ENCODE peak calls at places on chromosomes 5 and 9, in five cellular contexts. H is upper lobe of right lung, O is A549, Z is heart left ventricle, Q is transverse colon. B is an unnamed sample. For H3K4me1, the result is how much of the 10 kb centered on the place peaks cover.

GRCh38 chr5:172410839-172411238 is 43.5 kb downstream of the SH3PXD2B start:
- DNase-seq in H (no peak), O (no peak), Z (no peak), Q (no peak), B (peak)

GRCh38 chr9:7129391-7129790 is 371.6 kb downstream of the KDM4C start:
- DNase-seq in H (no peak), O (no peak), Z (no peak), Q (no peak), B (no peak)

GRCh38 chr9:96136992-96137665 is 164.8 kb downstream of the HSD17B3 start:
- DNase-seq in H (no peak), O (no peak), Z (no peak), Q (peak), B (peak)

GRCh38 chr5:51732304-51732703 is 349.1 kb downstream of the ISL1 start:
- DNase-seq in H (no peak), O (no peak), Z (no peak), Q (no peak), B (no peak)

GRCh38 chr9:130607640-130608420 is 28.5 kb downstream of the FUBP3 start:
- DNase-seq in H (no peak), O (no peak), Z (no peak), Q (no peak), B (no peak)

GRCh38 chr5:150153957-150154617 is 1.6 kb downstream of the PDGFRB start:
- DNase-seq in H (no peak), O (peak), Z (no peak), Q (no peak), B (peak)

GRCh38 chr5:157545911-157546310 is 29.7 kb downstream of the ADAM19 start:
- DNase-seq in H (no peak), O (no peak), Z (no peak), Q (no peak), B (no peak)

GRCh38 chr5:149959406-149960236 is 937 bp upstream of the SLC26A2 start:
- DNase-seq in H (no peak), O (peak), Z (no peak), Q (no peak), B (peak)

GRCh38 chr5:139335811-139336210 is 5.8 kb upstream of the PAIP2 start:
- DNase-seq in H (no peak), O (no peak), Z (no peak), Q (no peak), B (no peak)

GRCh38 chr9:77543131-77543822 is 104.8 kb downstream of the GNA14 start:
- DNase-seq in H (no peak), O (no peak), Z (no peak), Q (no peak), B (no peak)

GRCh38 chr9:107848598-107848997 is 359.0 kb upstream of the KLF4 start:
- DNase-seq in H (no peak), O (no peak), Z (no peak), Q (no peak), B (no peak)

GRCh38 chr5:139565411-139566305 is 4.5 kb downstream of the UBE2D2 start:
- DNase-seq in H (peak), O (no peak), Z (no peak), Q (peak), B (no peak)

GRCh38 chr9:128917151-128917849 is 3.5 kb upstream of the PHYHD1 start:
- DNase-seq in H (peak), O (peak), Z (peak), Q (peak), B (no peak)

GRCh38 chr5:14806452-14806851 is 65.1 kb downstream of the ANKH start:
- DNase-seq in H (no peak), O (no peak), Z (peak), Q (no peak), B (no peak)

GRCh38 chr9:4618700-4619099 is 43.4 kb upstream of the PLPP6 start:
- DNase-seq in H (no peak), O (no peak), Z (no peak), Q (no peak), B (no peak)

GRCh38 chr9:88989961-88990570 is 1.2 kb upstream of the S1PR3 start:
- DNase-seq in H (no peak), O (no peak), Z (no peak), Q (no peak), B (no peak)

GRCh38 chr9:88988796-88989641 is 2.2 kb upstream of the S1PR3 start:
- DNase-seq in H (no peak), O (no peak), Z (no peak), Q (no peak), B (no peak)

GRCh38 chr9:88991066-88992030 is at the start of gene S1PR3:
- DNase-seq in H (peak), O (peak), Z (peak), Q (peak), B (peak)

GRCh38 chr9:88992556-88992955 is 1.3 kb downstream of the S1PR3 start:
- DNase-seq in H (no peak), O (no peak), Z (no peak), Q (no peak), B (no peak)

GRCh38 chr9:88990721-88991065 is 575 bp upstream of the S1PR3 start:
- DNase-seq in H (no peak), O (no peak), Z (peak), Q (no peak), B (peak)
- TF ChIP-seq CTCF in H (no peak), O (no peak), Z (no peak), Q (no peak), B (peak)

DNA sequence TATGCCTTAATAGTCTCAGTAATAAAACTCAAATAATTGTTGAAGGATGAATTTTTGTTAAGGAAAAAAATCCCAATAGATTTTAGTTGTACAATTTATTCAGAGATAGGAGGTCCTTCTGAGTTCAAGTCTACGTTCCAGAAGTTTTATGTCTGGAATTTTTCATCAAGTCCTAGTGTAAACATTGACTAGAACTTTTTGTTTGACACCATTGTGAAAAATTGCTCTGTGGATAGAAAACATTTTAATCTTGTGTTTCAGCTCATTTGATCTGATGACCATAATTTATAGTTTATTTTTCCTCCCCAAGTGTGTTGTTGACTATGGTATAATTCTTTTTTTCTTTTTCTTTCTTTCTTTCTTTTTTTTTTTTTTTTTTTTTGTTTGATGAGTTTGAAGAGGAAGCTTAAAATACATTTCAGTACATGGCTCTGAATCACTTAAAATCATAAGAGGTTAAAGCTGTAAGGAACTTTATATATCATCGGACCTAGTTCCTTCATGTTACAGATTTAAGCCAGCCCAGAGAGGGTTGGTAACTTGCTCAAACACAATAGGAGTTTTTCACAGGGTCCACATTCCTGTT is 20.7 kb downstream of the ITGA1 start:
- DNase-seq in H (no peak), O (no peak), Z (no peak), Q (no peak), B (no peak)
- H3K4me1 ChIP-seq in H (half or more), O (half or more), Z (under half), Q (under half), B (under half)

GRCh38 chr5:45686620-45687019 is 9.6 kb downstream of the HCN1 start:
- DNase-seq in H (no peak), O (no peak), Z (no peak), Q (no peak), B (no peak)

GRCh38 chr5:45677524-45677923 is 18.7 kb downstream of the HCN1 start:
- DNase-seq in H (no peak), O (no peak), Z (no peak), Q (no peak), B (no peak)

GRCh38 chr5:45684118-45684517 is 12.1 kb downstream of the HCN1 start:
- DNase-seq in H (no peak), O (no peak), Z (no peak), Q (no peak), B (no peak)

GRCh38 chr5:45680950-45681349 is 15.2 kb downstream of the HCN1 start:
- DNase-seq in H (no peak), O (no peak), Z (no peak), Q (no peak), B (no peak)
- TF ChIP-seq CTCF in H (no peak), O (no peak), Z (no peak), Q (no peak), B (no peak)

DNA sequence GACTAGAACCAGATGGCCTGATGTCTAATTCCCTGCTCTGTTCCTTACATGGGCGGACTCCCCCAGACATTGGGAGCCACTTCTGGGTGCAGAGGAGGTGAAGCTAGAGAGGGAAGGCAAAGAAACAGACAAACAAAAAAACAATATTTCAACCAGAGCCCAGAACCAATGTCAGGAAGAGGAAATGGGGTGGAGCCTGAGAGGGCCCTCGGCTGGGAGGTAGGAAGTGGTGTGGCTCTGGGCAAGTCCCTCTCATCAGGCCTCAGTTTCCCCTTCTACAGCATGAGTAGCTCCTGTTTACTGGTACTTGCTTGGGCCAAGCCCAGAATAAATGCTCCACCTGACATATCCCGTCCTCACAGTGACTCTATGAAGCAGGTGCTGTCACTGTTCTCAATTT is 11.1 kb downstream of the SH2D3C start:
- DNase-seq in H (no peak), O (no peak), Z (no peak), Q (no peak), B (no peak)
- H3K4me1 ChIP-seq in H (under half), O (under half), Z (under half), Q (under half), B (under half)

DNA sequence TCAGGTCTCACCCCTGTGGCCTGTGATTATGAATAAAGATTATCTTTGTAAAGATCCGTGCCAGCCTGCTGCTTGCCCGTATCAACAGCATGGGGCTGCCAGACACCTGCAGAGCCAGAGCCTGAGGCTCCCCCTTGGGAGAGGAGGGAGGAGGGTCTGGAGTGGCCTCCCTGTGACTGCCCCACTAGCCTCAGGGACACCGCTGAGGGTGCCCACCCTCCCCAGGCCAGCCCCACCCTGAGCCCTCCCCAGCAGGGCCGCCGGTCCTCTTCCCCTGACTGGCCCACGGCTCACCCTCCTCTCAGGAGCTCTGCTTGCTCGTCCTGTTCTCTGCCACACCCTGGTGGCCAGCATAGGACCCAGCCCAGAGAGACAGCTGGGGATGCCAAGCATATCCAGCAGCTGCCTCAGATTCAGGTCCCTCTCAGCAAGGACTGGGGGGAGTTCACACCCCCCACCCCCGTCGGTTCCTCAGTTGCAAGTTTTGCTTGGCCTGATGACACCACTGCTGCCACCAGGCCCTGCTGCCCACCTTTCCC is 1.9 kb downstream of the SSNA1 start:
- DNase-seq in H (no peak), O (no peak), Z (no peak), Q (no peak), B (peak)
- TF ChIP-seq CTCF in H (no peak), O (no peak), Z (no peak), Q (no peak), B (no peak)

GRCh38 chr9:124179196-124180071 is 78.3 kb upstream of the NEK6 start:
- DNase-seq in H (no peak), O (no peak), Z (no peak), Q (no peak), B (no peak)

GRCh38 chr9:124174385-124174784 is 83.4 kb upstream of the NEK6 start:
- DNase-seq in H (no peak), O (no peak), Z (no peak), Q (no peak), B (no peak)
- H3K4me1 ChIP-seq in H (under half), O (under half), Z (under half), Q (under half), B (under half)

DNA sequence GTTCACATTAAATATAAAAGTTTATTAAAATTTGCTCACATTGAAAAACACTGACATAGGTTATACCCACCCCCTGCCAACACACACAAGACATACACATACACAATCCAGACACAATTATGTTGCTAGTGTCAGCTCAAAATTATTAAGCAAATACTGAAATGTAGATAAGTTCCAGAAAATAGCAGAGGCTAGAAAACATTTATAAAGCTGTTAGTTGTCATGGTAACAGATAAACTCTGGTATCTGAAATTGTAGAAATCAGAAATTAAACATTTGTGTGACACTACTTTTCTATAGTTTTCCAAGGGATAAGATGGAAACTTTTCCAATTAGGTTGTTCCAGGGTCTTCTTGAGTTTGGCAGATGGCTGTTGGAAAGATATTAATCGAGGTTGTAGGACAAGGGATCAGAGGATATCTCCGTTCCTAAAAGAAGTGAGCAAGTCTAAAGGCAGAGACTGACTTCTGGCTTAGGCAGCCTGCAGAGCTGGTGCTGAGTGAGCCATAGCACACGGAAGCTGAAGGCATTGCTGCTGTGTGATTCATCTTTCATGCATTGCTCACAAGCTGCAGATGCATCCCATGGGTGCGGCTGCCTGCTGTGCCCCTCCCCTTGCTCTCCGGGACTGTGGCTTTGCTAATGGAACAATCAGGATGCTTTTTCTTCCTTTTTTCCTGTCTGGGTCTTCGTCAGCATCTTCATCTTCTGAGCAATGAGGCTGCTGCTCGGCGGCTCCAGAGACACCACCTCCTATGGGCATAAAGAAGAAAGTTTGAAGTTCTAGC is 341.5 kb downstream of the DIRAS2 start:
- DNase-seq in H (no peak), O (peak), Z (peak), Q (peak), B (peak)
- TF ChIP-seq CTCF in H (no peak), O (no peak), Z (no peak), Q (no peak), B (no peak)

B was measured in hepatocyte.